ENCODE peak calls at places on chromosome 3, in seven cellular contexts. One of them, this sample, is unnamed.

GRCh38 chr3:53244281-53244680 is 11.5 kb downstream of the TKT start:
- DNase-seq in heart right ventricle: no peak
- DNase-seq in Calu3: no peak
- DNase-seq in K562: no peak
- DNase-seq in GM10248: no peak
- DNase-seq in neural crest cell: no peak
- DNase-seq in IMR-90: no peak
- DNase-seq in this sample: no peak

GRCh38 chr3:40677749-40678148 is 153.0 kb downstream of the ZNF621 start:
- DNase-seq in heart right ventricle: no peak
- DNase-seq in Calu3: no peak
- DNase-seq in K562: no peak
- DNase-seq in GM10248: no peak
- DNase-seq in neural crest cell: no peak
- DNase-seq in IMR-90: no peak
- DNase-seq in this sample: no peak

GRCh38 chr3:64209866-64210609 is 15.2 kb downstream of the PRICKLE2 start:
- DNase-seq in heart right ventricle: peak
- DNase-seq in Calu3: no peak
- DNase-seq in K562: no peak
- DNase-seq in GM10248: no peak
- DNase-seq in neural crest cell: no peak
- DNase-seq in IMR-90: no peak
- DNase-seq in this sample: no peak

GRCh38 chr3:11134794-11135193 is 19.5 kb upstream of the HRH1 start:
- DNase-seq in heart right ventricle: no peak
- DNase-seq in Calu3: no peak
- DNase-seq in K562: no peak
- DNase-seq in GM10248: no peak
- DNase-seq in neural crest cell: no peak
- DNase-seq in IMR-90: peak
- DNase-seq in this sample: no peak

GRCh38 chr3:5489536-5489935 is 302.0 kb downstream of the EDEM1 start:
- DNase-seq in heart right ventricle: no peak
- DNase-seq in Calu3: no peak
- DNase-seq in K562: no peak
- DNase-seq in GM10248: no peak
- DNase-seq in neural crest cell: no peak
- DNase-seq in IMR-90: no peak
- DNase-seq in this sample: no peak

GRCh38 chr3:196207159-196207832 is 3.9 kb downstream of the ZDHHC19 start:
- DNase-seq in heart right ventricle: no peak
- DNase-seq in Calu3: peak
- DNase-seq in K562: peak
- DNase-seq in GM10248: no peak
- DNase-seq in neural crest cell: no peak
- DNase-seq in IMR-90: no peak
- DNase-seq in this sample: no peak

GRCh38 chr3:184377882-184378445 is at the start of gene THPO:
- DNase-seq in heart right ventricle: no peak
- DNase-seq in Calu3: no peak
- DNase-seq in K562: peak
- DNase-seq in GM10248: no peak
- DNase-seq in neural crest cell: no peak
- DNase-seq in IMR-90: no peak
- DNase-seq in this sample: no peak

GRCh38 chr3:53850895-53851294 is 4.5 kb downstream of the IL17RB start:
- DNase-seq in heart right ventricle: no peak
- DNase-seq in Calu3: no peak
- DNase-seq in K562: no peak
- DNase-seq in GM10248: no peak
- DNase-seq in neural crest cell: no peak
- DNase-seq in IMR-90: peak
- DNase-seq in this sample: no peak

GRCh38 chr3:187567741-187568140 is 102.5 kb downstream of the SST start:
- DNase-seq in heart right ventricle: no peak
- DNase-seq in Calu3: peak
- DNase-seq in K562: no peak
- DNase-seq in GM10248: no peak
- DNase-seq in neural crest cell: no peak
- DNase-seq in IMR-90: peak
- DNase-seq in this sample: no peak

GRCh38 chr3:76673171-76673570 is 366.7 kb upstream of the ROBO2 start:
- DNase-seq in heart right ventricle: no peak
- DNase-seq in Calu3: no peak
- DNase-seq in K562: no peak
- DNase-seq in GM10248: no peak
- DNase-seq in neural crest cell: no peak
- DNase-seq in IMR-90: no peak
- DNase-seq in this sample: no peak

GRCh38 chr3:129365779-129366178 is 62.7 kb downstream of the EFCAB12 start:
- DNase-seq in heart right ventricle: no peak
- DNase-seq in Calu3: no peak
- DNase-seq in K562: no peak
- DNase-seq in GM10248: no peak
- DNase-seq in neural crest cell: no peak
- DNase-seq in IMR-90: no peak
- DNase-seq in this sample: no peak

GRCh38 chr3:37458162-37458895 is 283.9 kb upstream of the LRRFIP2 start:
- DNase-seq in heart right ventricle: no peak
- DNase-seq in Calu3: no peak
- DNase-seq in K562: no peak
- DNase-seq in GM10248: no peak
- DNase-seq in neural crest cell: no peak
- DNase-seq in IMR-90: no peak
- DNase-seq in this sample: peak

GRCh38 chr3:133792171-133792763 is 13.3 kb upstream of the SRPRB start:
- DNase-seq in heart right ventricle: no peak
- DNase-seq in Calu3: no peak
- DNase-seq in K562: no peak
- DNase-seq in GM10248: no peak
- DNase-seq in neural crest cell: no peak
- DNase-seq in IMR-90: peak
- DNase-seq in this sample: no peak

GRCh38 chr3:42031808-42032475 is 59.2 kb upstream of the TRAK1 start:
- DNase-seq in heart right ventricle: no peak
- DNase-seq in Calu3: no peak
- DNase-seq in K562: no peak
- DNase-seq in GM10248: no peak
- DNase-seq in neural crest cell: no peak
- DNase-seq in IMR-90: peak
- DNase-seq in this sample: no peak

GRCh38 chr3:50617096-50617791 is at the start of gene MAPKAPK3:
- DNase-seq in heart right ventricle: peak
- DNase-seq in Calu3: peak
- DNase-seq in K562: no peak
- DNase-seq in GM10248: no peak
- DNase-seq in neural crest cell: peak
- DNase-seq in IMR-90: no peak
- DNase-seq in this sample: no peak

GRCh38 chr3:69385723-69386483 is at the start of gene FRMD4B:
- DNase-seq in heart right ventricle: peak
- DNase-seq in Calu3: peak
- DNase-seq in K562: no peak
- DNase-seq in GM10248: peak
- DNase-seq in neural crest cell: peak
- DNase-seq in IMR-90: no peak
- DNase-seq in this sample: peak

GRCh38 chr3:197749315-197749600 is 425 bp upstream of the FYTTD1 start:
- DNase-seq in heart right ventricle: no peak
- DNase-seq in Calu3: no peak
- DNase-seq in K562: peak
- DNase-seq in GM10248: no peak
- DNase-seq in neural crest cell: no peak
- DNase-seq in IMR-90: peak
- DNase-seq in this sample: no peak

GRCh38 chr3:14631101-14631497 is 20.5 kb upstream of the CCDC174 start:
- DNase-seq in heart right ventricle: no peak
- DNase-seq in Calu3: no peak
- DNase-seq in K562: no peak
- DNase-seq in GM10248: no peak
- DNase-seq in neural crest cell: no peak
- DNase-seq in IMR-90: no peak
- DNase-seq in this sample: no peak

GRCh38 chr3:53862241-53862640 is 15.9 kb downstream of the IL17RB start:
- DNase-seq in heart right ventricle: no peak
- DNase-seq in Calu3: no peak
- DNase-seq in K562: no peak
- DNase-seq in GM10248: no peak
- DNase-seq in neural crest cell: no peak
- DNase-seq in IMR-90: no peak
- DNase-seq in this sample: no peak

GRCh38 chr3:194512895-194513601 is 26.2 kb upstream of the ATP13A3 start:
- DNase-seq in heart right ventricle: no peak
- DNase-seq in Calu3: peak
- DNase-seq in K562: no peak
- DNase-seq in GM10248: no peak
- DNase-seq in neural crest cell: no peak
- DNase-seq in IMR-90: no peak
- DNase-seq in this sample: no peak

GRCh38 chr3:15500107-15500724 is 21.3 kb downstream of the COLQ start:
- DNase-seq in heart right ventricle: no peak
- DNase-seq in Calu3: no peak
- DNase-seq in K562: no peak
- DNase-seq in GM10248: peak
- DNase-seq in neural crest cell: no peak
- DNase-seq in IMR-90: no peak
- DNase-seq in this sample: no peak

GRCh38 chr3:196991581-196992460 is 23.2 kb upstream of the PIGZ start:
- DNase-seq in heart right ventricle: no peak
- DNase-seq in Calu3: no peak
- DNase-seq in K562: no peak
- DNase-seq in GM10248: no peak
- DNase-seq in neural crest cell: no peak
- DNase-seq in IMR-90: no peak
- DNase-seq in this sample: no peak

GRCh38 chr3:36959821-36960220 is 15.0 kb upstream of the TRANK1 start:
- DNase-seq in heart right ventricle: no peak
- DNase-seq in Calu3: no peak
- DNase-seq in K562: no peak
- DNase-seq in GM10248: no peak
- DNase-seq in neural crest cell: no peak
- DNase-seq in IMR-90: no peak
- DNase-seq in this sample: no peak

DNA sequence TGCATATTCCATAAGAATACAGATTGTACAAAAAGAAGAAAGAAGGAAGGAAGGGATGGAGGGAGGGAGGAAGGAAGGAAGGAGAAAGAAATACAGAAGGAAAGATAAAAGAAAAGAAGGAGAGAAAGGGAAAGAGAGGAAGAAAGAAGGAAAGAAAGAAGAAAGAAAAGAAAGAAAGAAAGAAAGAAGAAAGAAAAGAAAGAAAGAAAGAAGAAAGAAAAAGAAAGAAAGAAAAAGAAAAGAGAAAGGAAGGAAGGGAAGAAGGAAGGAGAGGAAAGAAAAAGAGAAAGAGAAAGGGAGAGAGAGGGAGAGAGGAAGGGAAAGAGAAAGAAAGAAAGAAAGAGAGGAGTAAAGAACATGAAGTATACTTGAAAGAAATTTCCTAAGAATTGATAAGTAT is 577.9 kb upstream of the ALCAM start:
- DNase-seq in heart right ventricle: no peak
- DNase-seq in Calu3: no peak
- DNase-seq in K562: no peak
- DNase-seq in GM10248: no peak
- DNase-seq in neural crest cell: no peak
- DNase-seq in IMR-90: no peak
- DNase-seq in this sample: no peak
- TF ChIP-seq CTCF in heart right ventricle: no peak
- TF ChIP-seq CTCF in Calu3: no peak
- TF ChIP-seq CTCF in K562: no peak
- TF ChIP-seq CTCF in GM10248: no peak
- TF ChIP-seq CTCF in neural crest cell: no peak
- TF ChIP-seq CTCF in IMR-90: no peak
- TF ChIP-seq CTCF in this sample: no peak

DNA sequence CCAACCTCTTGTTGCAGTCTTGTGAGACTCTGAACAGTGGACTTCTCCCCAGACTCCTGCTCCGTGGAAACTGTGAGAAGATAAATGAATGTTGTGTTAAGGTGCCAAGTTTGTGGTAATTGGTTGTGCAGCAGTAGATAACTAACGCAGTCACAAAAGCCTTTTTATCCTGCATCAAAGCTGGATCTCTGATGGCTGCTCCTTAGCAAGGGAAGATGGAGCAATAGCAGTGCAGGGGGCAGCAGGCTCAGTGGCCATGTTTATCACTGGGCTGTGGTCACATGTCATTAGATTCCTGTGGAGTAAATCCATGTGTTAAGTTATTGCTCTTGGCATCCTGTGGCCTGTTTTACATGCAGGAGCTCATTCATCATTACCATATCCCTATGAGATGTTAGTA is 13.5 kb downstream of the CMTM7 start:
- DNase-seq in heart right ventricle: no peak
- DNase-seq in Calu3: no peak
- DNase-seq in K562: no peak
- DNase-seq in GM10248: no peak
- DNase-seq in neural crest cell: no peak
- DNase-seq in IMR-90: peak
- DNase-seq in this sample: no peak
- TF ChIP-seq CTCF in heart right ventricle: no peak
- TF ChIP-seq CTCF in Calu3: no peak
- TF ChIP-seq CTCF in K562: no peak
- TF ChIP-seq CTCF in GM10248: no peak
- TF ChIP-seq CTCF in neural crest cell: no peak
- TF ChIP-seq CTCF in IMR-90: no peak
- TF ChIP-seq CTCF in this sample: no peak

GRCh38 chr3:8994226-8994625 is 31.0 kb upstream of the RAD18 start:
- DNase-seq in heart right ventricle: no peak
- DNase-seq in Calu3: no peak
- DNase-seq in K562: no peak
- DNase-seq in GM10248: no peak
- DNase-seq in neural crest cell: no peak
- DNase-seq in IMR-90: no peak
- DNase-seq in this sample: no peak

GRCh38 chr3:8997151-8997550 is 33.9 kb upstream of the RAD18 start:
- DNase-seq in heart right ventricle: no peak
- DNase-seq in Calu3: no peak
- DNase-seq in K562: no peak
- DNase-seq in GM10248: no peak
- DNase-seq in neural crest cell: no peak
- DNase-seq in IMR-90: no peak
- DNase-seq in this sample: no peak

GRCh38 chr3:9000041-9000440 is 36.8 kb upstream of the RAD18 start:
- DNase-seq in heart right ventricle: no peak
- DNase-seq in Calu3: no peak
- DNase-seq in K562: no peak
- DNase-seq in GM10248: no peak
- DNase-seq in neural crest cell: no peak
- DNase-seq in IMR-90: no peak
- DNase-seq in this sample: no peak

GRCh38 chr3:8996216-8996615 is 32.9 kb upstream of the RAD18 start:
- DNase-seq in heart right ventricle: no peak
- DNase-seq in Calu3: no peak
- DNase-seq in K562: no peak
- DNase-seq in GM10248: no peak
- DNase-seq in neural crest cell: no peak
- DNase-seq in IMR-90: no peak
- DNase-seq in this sample: no peak

GRCh38 chr3:8996681-8997121 is 33.4 kb upstream of the RAD18 start:
- DNase-seq in heart right ventricle: peak
- DNase-seq in Calu3: no peak
- DNase-seq in K562: no peak
- DNase-seq in GM10248: no peak
- DNase-seq in neural crest cell: no peak
- DNase-seq in IMR-90: peak
- DNase-seq in this sample: peak
- TF ChIP-seq CTCF in heart right ventricle: no peak
- TF ChIP-seq CTCF in Calu3: no peak
- TF ChIP-seq CTCF in K562: peak
- TF ChIP-seq CTCF in GM10248: no peak
- TF ChIP-seq CTCF in neural crest cell: peak
- TF ChIP-seq CTCF in IMR-90: peak
- TF ChIP-seq CTCF in this sample: no peak

GRCh38 chr3:56935821-56936220 is 124.6 kb upstream of the SPATA12 start:
- DNase-seq in heart right ventricle: no peak
- DNase-seq in Calu3: no peak
- DNase-seq in K562: no peak
- DNase-seq in GM10248: no peak
- DNase-seq in neural crest cell: no peak
- DNase-seq in IMR-90: no peak
- DNase-seq in this sample: no peak
- TF ChIP-seq CTCF in heart right ventricle: no peak
- TF ChIP-seq CTCF in Calu3: no peak
- TF ChIP-seq CTCF in K562: no peak
- TF ChIP-seq CTCF in GM10248: no peak
- TF ChIP-seq CTCF in neural crest cell: no peak
- TF ChIP-seq CTCF in IMR-90: no peak
- TF ChIP-seq CTCF in this sample: no peak

This sample was measured in endothelial cell.